ENCODE peak calls at places on chromosome 17, in seven cellular contexts. X, M, K, P, C, Q and F are unnamed samples.

GRCh38 chr17:9219631-9220415 is 198.5 kb downstream of the NTN1 start:
- DNase-seq in K (no peak), M (no peak), P (no peak), C (no peak), X (no peak), Q (peak; percentile 10), F (peak; percentile 52)

GRCh38 chr17:58340623-58340876 is 11.5 kb downstream of the SUPT4H1 start:
- DNase-seq in P (no peak), K (no peak), M (no peak), X (no peak), Q (no peak), C (no peak), F (no peak)

GRCh38 chr17:80009391-80010282 is 26.0 kb downstream of the TBC1D16 start:
- DNase-seq in X (no peak), P (no peak), C (no peak), Q (peak; percentile 20), M (peak; percentile 33), K (no peak), F (peak; percentile 67)

GRCh38 chr17:16599537-16599936 is 30.5 kb upstream of the ZNF287 start:
- DNase-seq in P (no peak), X (no peak), M (no peak), C (no peak), K (no peak), Q (no peak), F (no peak)

GRCh38 chr17:5915337-5915736 is 154.8 kb upstream of the WSCD1 start:
- DNase-seq in C (no peak), X (no peak), Q (no peak), M (no peak), K (no peak), P (no peak), F (no peak)

GRCh38 chr17:57530508-57530907 is 214.6 kb downstream of the CCDC182 start:
- DNase-seq in K (no peak), P (no peak), C (no peak), X (no peak), Q (no peak), M (no peak), F (no peak)

GRCh38 chr17:69179227-69179952 is 37.7 kb upstream of the ABCA6 start:
- DNase-seq in K (no peak), M (no peak), P (no peak), X (no peak), C (no peak), Q (no peak), F (no peak)

GRCh38 chr17:59800530-59800942 is 92.2 kb downstream of the TUBD1 start:
- DNase-seq in P (no peak), C (no peak), X (no peak), M (no peak), Q (no peak), K (no peak), F (no peak)

GRCh38 chr17:27810902-27811557 is 10.7 kb upstream of the NOS2 start:
- DNase-seq in Q (no peak), K (no peak), M (no peak), C (no peak), X (no peak), P (no peak), F (no peak)

GRCh38 chr17:60142872-60143499 is 6.8 kb upstream of the CA4 start:
- DNase-seq in Q (peak; percentile 87), P (no peak), M (peak; percentile 49), K (peak; percentile 91), X (peak; percentile 80), C (no peak), F (peak; percentile 92)

GRCh38 chr17:72004011-72004427 is 116.8 kb upstream of the SOX9 start:
- DNase-seq in X (no peak), Q (no peak), K (no peak), C (no peak), M (no peak), P (no peak), F (no peak)

GRCh38 chr17:55706808-55707773 is 15.6 kb downstream of the TMEM100 start:
- DNase-seq in P (no peak), K (no peak), C (no peak), M (no peak), X (no peak), Q (peak; percentile 21), F (no peak)

GRCh38 chr17:79556263-79556662 is 54.6 kb downstream of the RBFOX3 start:
- DNase-seq in P (no peak), X (peak; percentile 22), M (no peak), C (no peak), Q (no peak), K (no peak), F (no peak)

GRCh38 chr17:8837438-8838075 is 29.9 kb downstream of the PIK3R6 start:
- DNase-seq in P (no peak), K (no peak), C (no peak), X (peak; percentile 57), M (no peak), Q (no peak), F (no peak)

GRCh38 chr17:7579001-7579838 is at the start of gene CD68:
- DNase-seq in K (peak; percentile 85), X (peak; percentile 90), C (peak; percentile 49), M (no peak), Q (peak; percentile 71), P (peak; percentile 68), F (no peak)
- TF ChIP-seq POLR2A in K (peak; percentile 85), X (peak; percentile 46), C (peak; percentile 81), M (no peak), Q (peak; percentile 53), P (peak; percentile 99), F (peak; percentile 62)

GRCh38 chr17:30970757-30971567 is at the start of gene RNF135:
- DNase-seq in C (no peak), X (peak; percentile 92), P (peak; percentile 66), Q (peak; percentile 89), M (peak; percentile 75), K (peak; percentile 88), F (peak; percentile 95)
- TF ChIP-seq POLR2A in C (peak; percentile 88), X (no peak), P (peak; percentile 95), Q (peak; percentile 80), M (no peak), K (peak; percentile 81), F (no peak)

GRCh38 chr17:44598329-44598728 is 41.0 kb downstream of the FZD2 start:
- DNase-seq in Q (no peak), P (no peak), X (no peak), C (no peak), K (no peak), M (no peak), F (no peak)

GRCh38 chr17:44598932-44599297 is 41.6 kb downstream of the FZD2 start:
- DNase-seq in P (no peak), C (no peak), M (no peak), K (no peak), Q (no peak), X (no peak), F (no peak)

GRCh38 chr17:44601574-44602372 is 44.5 kb downstream of the FZD2 start:
- DNase-seq in M (no peak), Q (no peak), P (no peak), K (no peak), X (no peak), C (no peak), F (no peak)

GRCh38 chr17:44602390-44602789 is 45.1 kb downstream of the FZD2 start:
- DNase-seq in Q (no peak), P (no peak), X (no peak), M (no peak), C (no peak), K (no peak), F (no peak)

GRCh38 chr17:44599298-44600175 is 42.3 kb downstream of the FZD2 start:
- DNase-seq in K (peak; percentile 23), X (no peak), Q (peak; percentile 28), M (peak; percentile 94), P (no peak), C (peak; percentile 3), F (no peak)
- TF ChIP-seq POLR2A in K (no peak), X (no peak), Q (no peak), M (no peak), P (no peak), C (no peak), F (no peak)

GRCh38 chr17:50835563-50836231 is at the start of gene WFIKKN2:
- DNase-seq in P (no peak), C (no peak), M (peak; percentile 59), Q (no peak), K (peak; percentile 26), X (peak; percentile 62), F (no peak)

GRCh38 chr17:50834126-50834785 is 1.1 kb upstream of the WFIKKN2 start:
- DNase-seq in X (peak; percentile 52), Q (no peak), P (no peak), M (no peak), K (no peak), C (no peak), F (no peak)

GRCh38 chr17:50833396-50834125 is 1.8 kb upstream of the WFIKKN2 start:
- DNase-seq in Q (no peak), X (peak; percentile 44), P (no peak), M (peak; percentile 50), C (no peak), K (no peak), F (no peak)

GRCh38 chr17:50836826-50837225 is 1.4 kb downstream of the WFIKKN2 start:
- DNase-seq in P (no peak), X (no peak), M (no peak), K (no peak), C (no peak), Q (no peak), F (no peak)

DNA sequence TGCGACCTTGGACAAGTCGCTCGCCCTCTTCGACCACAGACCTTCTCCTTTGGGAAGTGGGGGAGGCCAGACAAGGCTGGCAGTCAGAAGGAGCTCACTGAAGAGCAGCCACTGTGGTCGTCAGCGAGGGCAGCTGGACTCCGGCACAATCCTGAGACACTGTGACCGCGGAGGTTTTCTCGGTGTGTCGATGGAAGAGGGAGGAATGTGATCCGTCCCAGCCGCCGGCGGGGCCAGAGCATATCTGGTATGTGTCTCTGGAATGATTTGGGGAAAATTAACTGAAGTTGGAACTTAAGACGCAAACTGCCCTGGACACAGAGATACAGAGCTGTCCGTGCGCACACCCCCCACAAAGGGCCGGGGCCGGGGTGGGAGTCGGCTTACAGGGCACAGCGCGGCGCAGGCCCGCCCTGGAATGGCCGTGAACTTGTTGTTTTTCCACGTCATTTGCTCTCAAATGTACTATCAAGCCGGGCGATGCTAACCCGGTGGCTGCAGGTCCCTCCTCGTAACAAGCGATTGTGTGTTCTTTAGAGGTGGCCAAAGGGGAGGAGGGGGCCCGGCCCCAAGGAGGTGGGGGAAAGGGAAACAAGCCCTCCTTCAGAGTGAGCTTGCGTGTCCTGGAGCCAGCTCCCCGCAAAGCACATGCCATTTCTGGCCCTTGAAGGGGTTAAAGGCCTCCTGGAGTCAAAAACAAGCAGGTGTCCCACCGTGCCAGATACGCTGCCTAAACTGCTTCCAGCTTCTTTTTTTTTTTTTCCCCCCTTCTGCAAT is 412 bp upstream of the WFIKKN2 start:
- DNase-seq in M (peak; percentile 87), X (peak; percentile 68), K (no peak), P (no peak), Q (no peak), C (no peak), F (no peak)
- TF ChIP-seq POLR2A in M (peak; percentile 46), X (no peak), K (no peak), P (no peak), Q (no peak), C (no peak), F (no peak)